ENCODE peak calls at places on chromosomes 13 and 19, in four cellular contexts. T, M, B and H are unnamed samples.

GRCh38 chr19:5114713-5115112 is 145.8 kb downstream of the KDM4B start:
- DNase-seq in T (no peak), M (no peak), B (no peak), H (no peak)

GRCh38 chr19:38842439-38843174 is 7.2 kb downstream of the HNRNPL start:
- DNase-seq in M (no peak), B (no peak), T (no peak), H (no peak)

GRCh38 chr13:45167611-45168554 is 33.0 kb downstream of the KCTD4 start:
- DNase-seq in M (no peak), T (no peak), B (peak; percentile 76), H (no peak)

GRCh38 chr19:42253245-42254082 is 1.5 kb downstream of the ERF start:
- DNase-seq in M (peak; percentile 59), T (no peak), B (peak; percentile 78), H (peak; percentile 62)

GRCh38 chr19:5749505-5749904 is 29.1 kb downstream of the CATSPERD start:
- DNase-seq in B (no peak), M (no peak), T (no peak), H (no peak)

GRCh38 chr13:20969182-20969581 is 66.6 kb upstream of the XPO4 start:
- DNase-seq in M (no peak), B (no peak), T (no peak), H (no peak)

GRCh38 chr13:110239280-110240120 is 67.5 kb downstream of the COL4A1 start:
- DNase-seq in M (no peak), B (no peak), T (no peak), H (no peak)

GRCh38 chr19:3785464-3785937 is 680 bp downstream of the MATK start:
- DNase-seq in M (no peak), B (no peak), T (no peak), H (no peak)

GRCh38 chr13:98349731-98350305 is 172.7 kb upstream of the RNF113B start:
- DNase-seq in M (peak; percentile 21), B (no peak), T (no peak), H (no peak)

GRCh38 chr13:51935326-51936171 is 73.8 kb downstream of the CCDC70 start:
- DNase-seq in M (no peak), B (peak; percentile 52), T (no peak), H (no peak)

GRCh38 chr13:99086149-99086868 is 108.4 kb upstream of the DOCK9 start:
- DNase-seq in B (peak; percentile 53), T (no peak), M (no peak), H (no peak)

GRCh38 chr13:98664047-98664446 is 87.1 kb upstream of the STK24 start:
- DNase-seq in T (no peak), B (no peak), M (no peak), H (no peak)

GRCh38 chr19:10510301-10510802 is 6.9 kb downstream of the S1PR5 start:
- DNase-seq in M (peak; percentile 25), T (no peak), B (no peak), H (no peak)

GRCh38 chr13:112894673-112895481 is 74.1 kb upstream of the MCF2L start:
- DNase-seq in T (no peak), B (no peak), M (peak; percentile 41), H (no peak)

GRCh38 chr19:2149980-2150793 is 1.2 kb downstream of the AP3D1 start:
- DNase-seq in T (no peak), B (peak; percentile 57), M (no peak), H (no peak)

GRCh38 chr13:64755961-64756360 is 2474.2 kb downstream of the PCDH9 start:
- DNase-seq in B (no peak), M (no peak), T (no peak), H (no peak)

GRCh38 chr13:42364613-42365000 is 92.7 kb downstream of the AKAP11 start:
- DNase-seq in M (no peak), T (no peak), B (no peak), H (no peak)

GRCh38 chr13:110640591-110641029 is 25.3 kb downstream of the NAXD start:
- DNase-seq in M (no peak), B (no peak), T (no peak), H (no peak)

GRCh38 chr19:43774103-43774939 is 6.5 kb downstream of the KCNN4 start:
- DNase-seq in M (peak; percentile 63), B (peak; percentile 83), T (no peak), H (no peak)

GRCh38 chr13:114019367-114019766 is 45.5 kb upstream of the C13orf46 start:
- DNase-seq in M (no peak), B (no peak), T (no peak), H (no peak)

GRCh38 chr13:113840541-113841354 is 23.1 kb downstream of the GAS6 start:
- DNase-seq in M (no peak), T (no peak), B (no peak), H (no peak)

GRCh38 chr19:6047741-6048231 is 62.5 kb downstream of the RFX2 start:
- DNase-seq in M (peak; percentile 70), B (no peak), T (no peak), H (no peak)

GRCh38 chr19:42857544-42857867 is 22.0 kb downstream of the PSG1 start:
- DNase-seq in T (no peak), B (no peak), M (no peak), H (no peak)

GRCh38 chr13:30464496-30465351 is 1.0 kb downstream of the HMGB1 start:
- DNase-seq in T (peak; percentile 62), M (peak; percentile 65), B (peak; percentile 77), H (no peak)

GRCh38 chr13:93116809-93117208 is 109.8 kb upstream of the GPC6 start:
- DNase-seq in M (peak; percentile 4), B (no peak), T (no peak), H (no peak)
- TF ChIP-seq CTCF in M (peak; percentile 17), B (no peak), T (no peak), H (peak; percentile 17)

DNA sequence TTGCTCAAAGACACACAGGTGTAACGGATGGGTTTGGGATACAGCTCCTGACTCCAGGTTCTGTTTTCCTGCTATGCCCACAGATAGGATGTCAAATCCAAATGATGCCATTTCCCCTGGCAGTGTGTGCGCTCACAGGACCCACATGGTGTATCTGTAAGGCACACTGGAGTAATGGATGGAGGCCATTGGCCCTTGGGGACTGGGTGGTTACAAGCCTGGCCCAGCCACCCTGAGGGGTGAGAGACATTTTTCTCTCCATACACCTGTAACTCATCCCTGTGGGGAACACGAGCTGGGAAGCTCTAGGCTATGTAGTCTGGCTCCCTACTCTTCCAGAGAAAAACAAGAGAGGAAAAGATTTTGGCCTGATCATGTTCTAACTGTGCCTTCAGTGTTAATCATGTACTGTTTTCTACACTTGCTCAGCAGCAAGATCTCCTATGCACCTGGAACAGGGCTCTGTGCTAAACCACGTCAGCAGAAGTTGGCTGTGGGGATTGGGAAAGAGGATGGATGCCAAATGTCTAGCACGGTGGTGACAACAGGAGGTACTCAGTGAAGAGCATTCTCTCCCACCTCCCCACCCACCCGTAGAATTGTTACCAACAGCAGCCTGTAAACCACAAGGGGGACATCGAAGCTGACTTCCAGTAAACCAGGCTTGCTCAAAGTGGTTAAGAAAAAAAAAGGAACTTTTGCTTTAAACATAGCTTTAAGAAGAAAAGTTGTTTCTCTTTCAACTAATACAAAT is 237.0 kb downstream of the LACC1 start:
- DNase-seq in B (no peak), M (no peak), T (no peak), H (no peak)
- TF ChIP-seq CTCF in B (no peak), M (no peak), T (no peak), H (no peak)

GRCh38 chr19:50261446-50261970 is 58.1 kb downstream of the MYH14 start:
- DNase-seq in M (no peak), T (no peak), B (no peak), H (no peak)

GRCh38 chr19:50263176-50263575 is 59.8 kb downstream of the MYH14 start:
- DNase-seq in M (no peak), T (no peak), B (no peak), H (no peak)

GRCh38 chr19:50266896-50267295 is 62.3 kb downstream of the KCNC3 start:
- DNase-seq in M (no peak), B (peak; percentile 73), T (no peak), H (no peak)

GRCh38 chr19:50266041-50266440 is 62.6 kb downstream of the MYH14 start:
- DNase-seq in B (no peak), T (no peak), M (peak; percentile 41), H (no peak)

GRCh38 chr19:50264483-50265186 is 61.2 kb downstream of the MYH14 start:
- DNase-seq in T (no peak), M (peak; percentile 45), B (no peak), H (no peak)
- TF ChIP-seq CTCF in T (no peak), M (peak; percentile 67), B (no peak), H (no peak)

GRCh38 chr19:52991021-52991420 is 22.7 kb upstream of the ERVV-1 start:
- DNase-seq in T (no peak), M (no peak), B (no peak), H (no peak)

GRCh38 chr19:52991484-52991883 is 22.2 kb upstream of the ERVV-1 start:
- DNase-seq in B (no peak), T (peak; percentile 3), M (no peak), H (no peak)

GRCh38 chr19:52992109-52993004 is 21.4 kb upstream of the ERVV-1 start:
- DNase-seq in T (no peak), B (peak; percentile 32), M (no peak), H (no peak)

GRCh38 chr19:52995711-52996110 is 18.0 kb upstream of the ERVV-1 start:
- DNase-seq in B (no peak), T (no peak), M (no peak), H (no peak)

GRCh38 chr19:52993342-52994178 is 20.2 kb upstream of the ERVV-1 start:
- DNase-seq in M (no peak), B (peak; percentile 91), T (peak; percentile 42), H (peak; percentile 42)
- TF ChIP-seq CTCF in M (peak; percentile 18), B (peak; percentile 68), T (peak; percentile 29), H (peak; percentile 34)

DNA sequence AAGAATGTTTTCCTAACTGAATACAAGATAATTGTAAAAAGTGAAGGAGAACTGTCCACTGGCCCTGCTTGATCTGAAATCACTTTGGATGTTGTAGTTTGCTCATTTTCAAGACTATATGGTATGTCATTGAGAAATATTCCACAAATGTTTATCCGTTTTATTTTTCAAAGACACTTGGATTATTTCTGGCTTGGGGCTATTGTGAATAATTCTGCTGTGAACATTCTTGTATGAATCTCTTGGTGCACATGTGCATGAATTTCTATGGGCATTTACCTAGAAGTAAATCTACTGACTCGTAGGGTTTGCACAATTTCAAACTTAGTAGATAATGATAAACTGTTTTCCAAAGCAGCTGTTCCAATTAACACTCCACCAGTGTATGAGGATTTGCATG is 8.6 kb downstream of the RXFP2 start:
- DNase-seq in B (no peak), T (no peak), M (no peak), H (no peak)
- TF ChIP-seq CTCF in B (no peak), T (no peak), M (no peak), H (no peak)